ENCODE peak calls at places on chromosomes 7 and 10, in ten cellular contexts. T is transverse colon; J is fibroblast of lung; E is AG04450; O is mammary epithelial cell; P is stomach; C is CD4-positive, alpha-beta T cell; Y is small intestine; V is sigmoid colon; Z is kidney. K is an unnamed sample.

GRCh38 chr7:27745064-27745583 is 5.2 kb downstream of the TAX1BP1 start:
- DNase-seq in T (no peak), J (peak), E (peak), O (peak), P (no peak), C (no peak), Y (peak), V (no peak), Z (no peak), K (no peak)

GRCh38 chr7:155007947-155008346 is 5.0 kb upstream of the PAXIP1 start:
- DNase-seq in T (no peak), J (no peak), E (no peak), O (no peak), P (no peak), C (peak), Y (no peak), V (no peak), Z (no peak), K (no peak)

GRCh38 chr7:155506854-155507337 is 39.5 kb downstream of the CNPY1 start:
- DNase-seq in T (no peak), J (no peak), E (no peak), O (peak), P (no peak), C (no peak), Y (no peak), V (no peak), Z (peak), K (no peak)

GRCh38 chr7:98869374-98870070 is at the start of gene TMEM130:
- DNase-seq in T (no peak), J (peak), E (no peak), O (no peak), P (no peak), C (no peak), Y (no peak), V (peak), Z (peak), K (peak)

GRCh38 chr7:135733603-135734342 is 5.8 kb upstream of the SLC13A4 start:
- DNase-seq in T (no peak), J (no peak), E (no peak), O (no peak), P (no peak), C (no peak), Y (no peak), V (no peak), Z (no peak), K (no peak)

GRCh38 chr7:122082160-122082559 is 61.9 kb downstream of the AASS start:
- DNase-seq in T (no peak), J (no peak), E (no peak), O (no peak), P (no peak), C (no peak), Y (no peak), V (no peak), Z (no peak), K (no peak)

GRCh38 chr7:107147464-107148214 is 21.2 kb upstream of the HBP1 start:
- DNase-seq in T (no peak), J (peak), E (no peak), O (peak), P (no peak), C (peak), Y (peak), V (no peak), Z (no peak), K (no peak)

GRCh38 chr10:74177140-74177677 is 26.2 kb downstream of the ADK start:
- DNase-seq in T (peak), J (peak), E (no peak), O (peak), P (no peak), C (no peak), Y (peak), V (no peak), Z (peak), K (peak)

GRCh38 chr7:37035631-37036030 is 311.3 kb upstream of the AOAH start:
- DNase-seq in T (no peak), J (no peak), E (no peak), O (no peak), P (no peak), C (no peak), Y (no peak), V (no peak), Z (no peak), K (no peak)

GRCh38 chr7:148987751-148988512 is 40.4 kb downstream of the PDIA4 start:
- DNase-seq in T (no peak), J (no peak), E (no peak), O (peak), P (peak), C (no peak), Y (no peak), V (no peak), Z (peak), K (no peak)

GRCh38 chr10:124349993-124350280 is 68.8 kb downstream of the OAT start:
- DNase-seq in T (no peak), J (no peak), E (no peak), O (no peak), P (no peak), C (no peak), Y (no peak), V (peak), Z (no peak), K (no peak)

GRCh38 chr10:15200626-15201025 is 32.1 kb upstream of the NMT2 start:
- DNase-seq in T (no peak), J (peak), E (no peak), O (peak), P (no peak), C (no peak), Y (peak), V (no peak), Z (no peak), K (no peak)

GRCh38 chr10:94725871-94726270 is 36.6 kb upstream of the CYP2C19 start:
- DNase-seq in T (no peak), J (no peak), E (no peak), O (peak), P (no peak), C (no peak), Y (no peak), V (no peak), Z (no peak), K (no peak)

GRCh38 chr10:76160758-76161555 is 729.5 kb downstream of the LRMDA start:
- DNase-seq in T (no peak), J (peak), E (no peak), O (peak), P (no peak), C (no peak), Y (no peak), V (no peak), Z (no peak), K (no peak)

GRCh38 chr10:1679821-1680650 is 57.3 kb downstream of the ADARB2 start:
- DNase-seq in T (no peak), J (no peak), E (no peak), O (no peak), P (no peak), C (no peak), Y (no peak), V (no peak), Z (no peak), K (no peak)

GRCh38 chr7:117277576-117277975 is 45.3 kb downstream of the WNT2 start:
- DNase-seq in T (no peak), J (no peak), E (no peak), O (no peak), P (no peak), C (no peak), Y (no peak), V (no peak), Z (no peak), K (no peak)

GRCh38 chr7:23184709-23185354 is 3.0 kb downstream of the NUP42 start:
- DNase-seq in T (peak), J (peak), E (no peak), O (peak), P (no peak), C (no peak), Y (peak), V (no peak), Z (no peak), K (no peak)

GRCh38 chr10:3395487-3395886 is 222.9 kb upstream of the PITRM1 start:
- DNase-seq in T (no peak), J (no peak), E (no peak), O (no peak), P (no peak), C (no peak), Y (no peak), V (no peak), Z (peak), K (no peak)

GRCh38 chr7:111329367-111330234 is 232.7 kb downstream of the IMMP2L start:
- DNase-seq in T (no peak), J (peak), E (no peak), O (no peak), P (no peak), C (no peak), Y (no peak), V (no peak), Z (no peak), K (no peak)

GRCh38 chr10:25689346-25690095 is 244.5 kb upstream of the MYO3A start:
- DNase-seq in T (no peak), J (no peak), E (no peak), O (no peak), P (no peak), C (no peak), Y (no peak), V (no peak), Z (no peak), K (no peak)

GRCh38 chr7:76364198-76364584 is 5.4 kb upstream of the YWHAG start:
- DNase-seq in T (no peak), J (peak), E (no peak), O (peak), P (no peak), C (no peak), Y (no peak), V (peak), Z (peak), K (peak)

GRCh38 chr10:52653510-52653909 is 119.1 kb downstream of the MBL2 start:
- DNase-seq in T (no peak), J (no peak), E (no peak), O (no peak), P (no peak), C (no peak), Y (peak), V (no peak), Z (no peak), K (no peak)

GRCh38 chr7:106056513-106057203 is 55.5 kb downstream of the SYPL1 start:
- DNase-seq in T (peak), J (peak), E (peak), O (peak), P (peak), C (peak), Y (peak), V (peak), Z (peak), K (peak)

GRCh38 chr7:105653441-105654005 is 72.2 kb upstream of the EFCAB10 start:
- DNase-seq in T (no peak), J (no peak), E (no peak), O (no peak), P (peak), C (no peak), Y (peak), V (peak), Z (no peak), K (no peak)

GRCh38 chr7:40700653-40701475 is 566.1 kb downstream of the SUGCT start:
- DNase-seq in T (no peak), J (peak), E (no peak), O (peak), P (no peak), C (no peak), Y (no peak), V (no peak), Z (no peak), K (no peak)

GRCh38 chr7:149879271-149879711 is 5.5 kb downstream of the ATP6V0E2 start:
- DNase-seq in T (no peak), J (no peak), E (no peak), O (no peak), P (no peak), C (no peak), Y (no peak), V (no peak), Z (peak), K (peak)

GRCh38 chr7:92135100-92135429 is 788 bp upstream of the CYP51A1 start:
- DNase-seq in T (peak), J (peak), E (no peak), O (no peak), P (peak), C (no peak), Y (peak), V (no peak), Z (no peak), K (no peak)

GRCh38 chr7:381211-382117 is 91.5 kb downstream of the FOXL3 start:
- DNase-seq in T (no peak), J (no peak), E (no peak), O (no peak), P (peak), C (peak), Y (no peak), V (no peak), Z (peak), K (peak)

GRCh38 chr10:110206988-110207804 is at the start of gene MXI1:
- DNase-seq in T (peak), J (peak), E (peak), O (peak), P (peak), C (no peak), Y (peak), V (peak), Z (peak), K (peak)

DNA sequence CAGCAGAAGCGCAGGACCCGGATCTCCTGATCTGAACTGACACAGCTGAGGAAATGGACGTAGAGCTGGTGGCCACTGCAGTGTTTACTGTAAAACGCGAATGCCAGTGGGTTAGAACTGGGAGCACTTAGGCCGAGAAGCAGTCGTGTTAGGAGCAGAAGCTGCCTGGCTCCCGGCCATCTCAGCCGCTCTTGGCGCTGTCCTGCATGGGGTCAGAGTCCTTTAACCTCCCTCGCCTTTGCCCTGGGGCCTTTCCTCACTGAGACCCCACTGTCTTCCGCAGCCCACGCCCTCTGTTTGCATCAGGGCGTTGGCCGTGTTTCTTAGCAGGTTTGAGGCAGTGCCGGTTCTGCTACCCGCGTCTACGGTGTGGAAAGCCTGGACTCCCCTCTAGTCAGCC is 24.6 kb downstream of the DYNC2I1 start:
- DNase-seq in T (no peak), J (no peak), E (no peak), O (no peak), P (no peak), C (no peak), Y (no peak), V (no peak), Z (no peak), K (no peak)
- H3K27ac ChIP-seq in T (no peak), J (no peak), E (no peak), O (no peak), P (no peak), C (no peak), Y (no peak), V (no peak), Z (no peak), K (no peak)

GRCh38 chr7:131502810-131503545 is 53.5 kb downstream of the PODXL start:
- DNase-seq in T (no peak), J (no peak), E (no peak), O (no peak), P (no peak), C (no peak), Y (no peak), V (no peak), Z (peak), K (no peak)
- H3K27ac ChIP-seq in T (no peak), J (no peak), E (no peak), O (no peak), P (no peak), C (no peak), Y (no peak), V (peak), Z (peak), K (no peak)

GRCh38 chr10:8194050-8194449 is 139.6 kb downstream of the GATA3 start:
- DNase-seq in T (no peak), J (no peak), E (no peak), O (no peak), P (no peak), C (no peak), Y (no peak), V (no peak), Z (no peak), K (no peak)
- H3K27ac ChIP-seq in T (no peak), J (no peak), E (no peak), O (no peak), P (no peak), C (no peak), Y (no peak), V (no peak), Z (no peak), K (no peak)

GRCh38 chr7:129244220-129244619 is 19.4 kb downstream of the AHCYL2 start:
- DNase-seq in T (no peak), J (no peak), E (no peak), O (no peak), P (no peak), C (no peak), Y (no peak), V (no peak), Z (no peak), K (no peak)
- H3K27ac ChIP-seq in T (no peak), J (no peak), E (no peak), O (no peak), P (no peak), C (no peak), Y (no peak), V (no peak), Z (no peak), K (no peak)

GRCh38 chr10:13139671-13140070 is 21.7 kb upstream of the MCM10 start:
- DNase-seq in T (no peak), J (no peak), E (no peak), O (no peak), P (no peak), C (no peak), Y (no peak), V (no peak), Z (no peak), K (no peak)

GRCh38 chr10:13146383-13146782 is 15.0 kb upstream of the MCM10 start:
- DNase-seq in T (no peak), J (peak), E (no peak), O (peak), P (no peak), C (no peak), Y (no peak), V (no peak), Z (no peak), K (no peak)

GRCh38 chr10:13140627-13141190 is 20.6 kb upstream of the MCM10 start:
- DNase-seq in T (no peak), J (no peak), E (no peak), O (no peak), P (no peak), C (no peak), Y (no peak), V (no peak), Z (no peak), K (no peak)

GRCh38 chr10:13144814-13145213 is 16.5 kb upstream of the MCM10 start:
- DNase-seq in T (no peak), J (no peak), E (no peak), O (no peak), P (no peak), C (no peak), Y (no peak), V (no peak), Z (no peak), K (no peak)

GRCh38 chr10:13143761-13144160 is 17.6 kb upstream of the MCM10 start:
- DNase-seq in T (no peak), J (no peak), E (no peak), O (no peak), P (no peak), C (no peak), Y (no peak), V (no peak), Z (no peak), K (no peak)
- H3K27ac ChIP-seq in T (no peak), J (no peak), E (no peak), O (no peak), P (no peak), C (no peak), Y (no peak), V (no peak), Z (no peak), K (no peak)

DNA sequence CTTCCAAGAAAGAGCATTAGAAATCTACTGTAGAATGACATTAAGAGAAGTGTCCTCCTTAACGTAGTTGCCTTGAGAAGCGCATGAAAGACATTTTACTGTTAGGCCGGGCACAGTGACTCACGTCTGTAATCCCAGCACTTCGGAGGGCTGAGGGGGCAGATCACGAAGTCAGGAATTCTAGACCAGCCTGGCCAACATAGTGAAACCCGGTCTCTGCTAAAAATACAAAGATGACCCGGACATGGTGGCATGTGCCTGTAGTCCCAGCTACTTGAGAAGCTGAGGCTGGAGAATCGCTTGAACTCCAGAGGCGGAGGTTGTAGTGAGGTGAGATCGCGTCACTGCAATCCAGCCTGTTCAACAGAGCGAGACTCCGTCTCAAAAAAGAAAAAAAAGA is 28.9 kb downstream of the TARP start:
- DNase-seq in T (no peak), J (no peak), E (no peak), O (no peak), P (no peak), C (no peak), Y (no peak), V (no peak), Z (no peak), K (no peak)
- H3K27ac ChIP-seq in T (no peak), J (no peak), E (no peak), O (no peak), P (no peak), C (no peak), Y (no peak), V (no peak), Z (no peak), K (no peak)

GRCh38 chr7:47691974-47692373 is 110.1 kb upstream of the TNS3 start:
- DNase-seq in T (no peak), J (no peak), E (no peak), O (no peak), P (no peak), C (no peak), Y (no peak), V (no peak), Z (no peak), K (no peak)

GRCh38 chr7:47690902-47691558 is 109.1 kb upstream of the TNS3 start:
- DNase-seq in T (no peak), J (peak), E (peak), O (no peak), P (no peak), C (no peak), Y (no peak), V (no peak), Z (no peak), K (no peak)

GRCh38 chr7:47689558-47689957 is 107.6 kb upstream of the TNS3 start:
- DNase-seq in T (no peak), J (no peak), E (no peak), O (no peak), P (no peak), C (no peak), Y (no peak), V (no peak), Z (no peak), K (no peak)

GRCh38 chr7:47697533-47697932 is 115.6 kb upstream of the TNS3 start:
- DNase-seq in T (no peak), J (no peak), E (no peak), O (no peak), P (no peak), C (no peak), Y (no peak), V (no peak), Z (no peak), K (no peak)

DNA sequence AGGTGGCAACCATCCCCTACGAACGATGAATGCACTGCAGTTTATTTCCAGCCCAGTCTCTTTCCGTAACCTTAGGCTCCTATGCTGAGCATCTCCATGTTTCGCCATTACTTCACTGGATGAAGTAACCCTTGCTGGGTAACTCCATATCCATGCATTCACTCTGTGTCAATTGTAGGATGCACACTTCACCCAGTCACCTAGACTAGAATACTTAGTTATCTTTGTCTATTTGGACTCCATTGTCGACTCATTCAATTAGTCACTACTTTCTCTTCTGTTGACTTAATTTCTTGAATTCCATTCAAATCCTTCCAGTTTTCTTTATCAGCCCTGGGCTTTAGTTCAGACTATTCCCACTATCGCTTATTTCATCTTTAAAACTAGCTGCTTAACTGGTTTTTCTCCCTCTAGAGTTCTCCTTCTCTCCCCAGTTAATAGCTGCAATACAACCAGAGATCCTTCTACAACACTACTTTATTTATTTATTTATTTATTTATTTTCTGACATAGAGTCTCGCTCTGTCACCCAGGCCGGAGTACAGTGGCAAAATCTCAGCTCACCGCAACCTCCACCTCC is 111.3 kb upstream of the TNS3 start:
- DNase-seq in T (no peak), J (peak), E (no peak), O (peak), P (no peak), C (no peak), Y (no peak), V (no peak), Z (no peak), K (no peak)
- H3K27ac ChIP-seq in T (no peak), J (no peak), E (no peak), O (no peak), P (no peak), C (no peak), Y (no peak), V (no peak), Z (no peak), K (no peak)

GRCh38 chr7:55178292-55178862 is 159.6 kb downstream of the EGFR start:
- DNase-seq in T (no peak), J (no peak), E (no peak), O (no peak), P (no peak), C (no peak), Y (no peak), V (no peak), Z (no peak), K (no peak)
- H3K27ac ChIP-seq in T (no peak), J (no peak), E (no peak), O (no peak), P (peak), C (no peak), Y (peak), V (peak), Z (peak), K (no peak)